ENCODE peak calls at places on chromosome 10, in five cellular contexts. One of them, this sample, is unnamed.

GRCh38 chr10:129369566-129369965 is 97.5 kb upstream of the MGMT start:
- DNase-seq in epithelial cell of prostate: no peak
- DNase-seq in GM12891: no peak
- DNase-seq in gastrocnemius medialis: no peak
- DNase-seq in GM19239: no peak
- DNase-seq in this sample: no peak

GRCh38 chr10:34364253-34365037 is 450.7 kb downstream of the PARD3 start:
- DNase-seq in epithelial cell of prostate: no peak
- DNase-seq in GM12891: no peak
- DNase-seq in gastrocnemius medialis: no peak
- DNase-seq in GM19239: no peak
- DNase-seq in this sample: no peak

GRCh38 chr10:7234109-7234508 is 176.7 kb downstream of the SFMBT2 start:
- DNase-seq in epithelial cell of prostate: no peak
- DNase-seq in GM12891: no peak
- DNase-seq in gastrocnemius medialis: no peak
- DNase-seq in GM19239: no peak
- DNase-seq in this sample: no peak

GRCh38 chr10:91796332-91797076 is 1.7 kb upstream of the TNKS2 start:
- DNase-seq in epithelial cell of prostate: no peak
- DNase-seq in GM12891: no peak
- DNase-seq in gastrocnemius medialis: peak
- DNase-seq in GM19239: no peak
- DNase-seq in this sample: no peak

GRCh38 chr10:14660872-14661271 is 113.8 kb downstream of the FAM107B start:
- DNase-seq in epithelial cell of prostate: no peak
- DNase-seq in GM12891: no peak
- DNase-seq in gastrocnemius medialis: no peak
- DNase-seq in GM19239: no peak
- DNase-seq in this sample: no peak

GRCh38 chr10:54843085-54843646 is 42.1 kb upstream of the PCDH15 start:
- DNase-seq in epithelial cell of prostate: no peak
- DNase-seq in GM12891: no peak
- DNase-seq in gastrocnemius medialis: no peak
- DNase-seq in GM19239: no peak
- DNase-seq in this sample: no peak

GRCh38 chr10:14889318-14889717 is 10.7 kb downstream of the SUV39H2 start:
- DNase-seq in epithelial cell of prostate: no peak
- DNase-seq in GM12891: no peak
- DNase-seq in gastrocnemius medialis: no peak
- DNase-seq in GM19239: no peak
- DNase-seq in this sample: no peak

GRCh38 chr10:11344550-11344949 is 266.9 kb downstream of the USP6NL start:
- DNase-seq in epithelial cell of prostate: no peak
- DNase-seq in GM12891: no peak
- DNase-seq in gastrocnemius medialis: no peak
- DNase-seq in GM19239: no peak
- DNase-seq in this sample: no peak

GRCh38 chr10:97676770-97677581 is 10.1 kb downstream of the AVPI1 start:
- DNase-seq in epithelial cell of prostate: no peak
- DNase-seq in GM12891: peak
- DNase-seq in gastrocnemius medialis: no peak
- DNase-seq in GM19239: peak
- DNase-seq in this sample: no peak

GRCh38 chr10:124152139-124152780 is 58.9 kb upstream of the CHST15 start:
- DNase-seq in epithelial cell of prostate: peak
- DNase-seq in GM12891: no peak
- DNase-seq in gastrocnemius medialis: peak
- DNase-seq in GM19239: no peak
- DNase-seq in this sample: no peak

GRCh38 chr10:101774589-101775272 is 1.2 kb downstream of the FGF8 start:
- DNase-seq in epithelial cell of prostate: no peak
- DNase-seq in GM12891: no peak
- DNase-seq in gastrocnemius medialis: no peak
- DNase-seq in GM19239: no peak
- DNase-seq in this sample: no peak

GRCh38 chr10:30231071-30231652 is 117.9 kb downstream of the MTPAP start:
- DNase-seq in epithelial cell of prostate: no peak
- DNase-seq in GM12891: no peak
- DNase-seq in gastrocnemius medialis: no peak
- DNase-seq in GM19239: no peak
- DNase-seq in this sample: no peak

GRCh38 chr10:21078410-21079329 is 181.6 kb upstream of the NEBL start:
- DNase-seq in epithelial cell of prostate: no peak
- DNase-seq in GM12891: peak
- DNase-seq in gastrocnemius medialis: peak
- DNase-seq in GM19239: peak
- DNase-seq in this sample: peak

GRCh38 chr10:14235511-14235910 is 95.2 kb downstream of the FRMD4A start:
- DNase-seq in epithelial cell of prostate: no peak
- DNase-seq in GM12891: no peak
- DNase-seq in gastrocnemius medialis: no peak
- DNase-seq in GM19239: no peak
- DNase-seq in this sample: no peak

GRCh38 chr10:23694446-23694920 is 255.6 kb downstream of the OTUD1 start:
- DNase-seq in epithelial cell of prostate: no peak
- DNase-seq in GM12891: no peak
- DNase-seq in gastrocnemius medialis: no peak
- DNase-seq in GM19239: no peak
- DNase-seq in this sample: no peak

This sample was measured in neural crest cell.